ENCODE peak calls at places on chromosomes 3 and 15, in eight cellular contexts. Z, H, O, Q, V, C, K and G are unnamed samples.

GRCh38 chr3:51953445-51953844 is 1.7 kb upstream of the GPR62 start:
- DNase-seq in O (no peak), K (no peak), Q (no peak), C (no peak), Z (no peak), H (no peak), V (no peak), G (no peak)

GRCh38 chr3:193743702-193744047 is 150.7 kb downstream of the OPA1 start:
- DNase-seq in H (no peak), V (no peak), O (no peak), Z (peak), C (no peak), Q (no peak), K (no peak), G (no peak)

GRCh38 chr15:75483961-75484360 is 32.5 kb upstream of the SIN3A start:
- DNase-seq in H (no peak), K (no peak), Q (no peak), C (no peak), V (no peak), O (no peak), Z (no peak), G (no peak)

GRCh38 chr3:17181413-17181907 is 296.7 kb downstream of the PLCL2 start:
- DNase-seq in O (no peak), Z (no peak), K (no peak), Q (no peak), H (no peak), V (no peak), C (no peak), G (no peak)

GRCh38 chr15:60356832-60357231 is 41.0 kb downstream of the ANXA2 start:
- DNase-seq in K (no peak), H (no peak), C (no peak), O (no peak), Z (no peak), V (no peak), Q (no peak), G (no peak)

GRCh38 chr3:56960234-56960917 is 100.1 kb upstream of the SPATA12 start:
- DNase-seq in O (no peak), C (no peak), Q (no peak), H (no peak), Z (peak), K (peak), V (no peak), G (no peak)

GRCh38 chr3:193831495-193832455 is 238.8 kb downstream of the OPA1 start:
- DNase-seq in O (peak), Q (no peak), Z (no peak), C (no peak), H (no peak), V (no peak), K (no peak), G (no peak)

GRCh38 chr3:46713898-46714552 is 3.6 kb downstream of the PRSS50 start:
- DNase-seq in O (no peak), K (no peak), H (no peak), C (no peak), Z (peak), V (no peak), Q (no peak), G (no peak)

GRCh38 chr3:169501777-169502320 is 161.7 kb downstream of the MECOM start:
- DNase-seq in V (no peak), H (no peak), Q (no peak), O (no peak), K (no peak), C (no peak), Z (no peak), G (no peak)

GRCh38 chr3:15502616-15503015 is 18.9 kb downstream of the COLQ start:
- DNase-seq in V (no peak), Q (no peak), C (no peak), K (no peak), H (no peak), O (no peak), Z (no peak), G (no peak)

GRCh38 chr3:156952011-156952410 is 125.9 kb downstream of the LEKR1 start:
- DNase-seq in K (no peak), V (no peak), Q (no peak), H (no peak), Z (no peak), O (no peak), C (no peak), G (peak)